ENCODE peak calls at places on chromosome 3, in nine cellular contexts. V is H7, E is OCI-LY7, L is BJ, U is A673, P is psoas muscle, J is skeletal muscle cell, I is brain microvascular endothelial cell, Y is heart right ventricle. W is an unnamed sample.

GRCh38 chr3:119294402-119294888 is 262 bp downstream of the ARHGAP31 start:
- DNase-seq in I (no peak), P (peak), J (no peak), E (peak), V (peak), Y (peak), L (no peak), U (peak), W (no peak)

GRCh38 chr3:17183951-17184550 is 299.3 kb downstream of the PLCL2 start:
- DNase-seq in V (no peak), I (no peak), U (no peak), Y (no peak), E (no peak), P (no peak), L (peak), J (peak), W (peak)

GRCh38 chr3:17039579-17039978 is 154.8 kb downstream of the PLCL2 start:
- DNase-seq in E (no peak), L (peak), I (peak), Y (no peak), P (no peak), U (peak), J (peak), V (no peak), W (peak)

GRCh38 chr3:113054552-113054951 is 63.8 kb downstream of the GTPBP8 start:
- DNase-seq in E (no peak), P (no peak), V (no peak), I (peak), J (peak), L (no peak), Y (no peak), U (no peak), W (no peak)

GRCh38 chr3:184524981-184525336 is 36.6 kb upstream of the EPHB3 start:
- DNase-seq in J (no peak), V (peak), Y (peak), E (no peak), P (peak), I (no peak), L (no peak), U (no peak), W (no peak)

GRCh38 chr3:86993704-86994103 is 2.8 kb upstream of the VGLL3 start:
- DNase-seq in Y (no peak), E (no peak), L (peak), V (no peak), J (no peak), P (no peak), U (peak), I (peak), W (no peak)

GRCh38 chr3:52319921-52320595 is 3.9 kb downstream of the DNAH1 start:
- DNase-seq in J (no peak), I (no peak), Y (no peak), P (no peak), U (no peak), L (no peak), V (no peak), E (no peak), W (no peak)

GRCh38 chr3:30007668-30008067 is 598.7 kb upstream of the TGFBR2 start:
- DNase-seq in Y (no peak), U (peak), J (no peak), E (no peak), I (no peak), L (no peak), V (no peak), P (no peak), W (peak)

GRCh38 chr3:23270423-23270822 is 67.3 kb downstream of the UBE2E2 start:
- DNase-seq in P (no peak), U (no peak), J (no peak), V (no peak), E (no peak), L (no peak), Y (no peak), I (no peak), W (no peak)

GRCh38 chr3:78754066-78754743 is 1013.6 kb downstream of the ROBO1 start:
- DNase-seq in L (no peak), P (no peak), I (peak), E (no peak), V (no peak), U (no peak), Y (no peak), J (no peak), W (no peak)

GRCh38 chr3:178705925-178706324 is 169.7 kb downstream of the KCNMB2 start:
- DNase-seq in P (no peak), U (no peak), L (peak), I (peak), V (no peak), Y (no peak), J (peak), E (no peak), W (no peak)

GRCh38 chr3:30696901-30697300 is 90.5 kb downstream of the TGFBR2 start:
- DNase-seq in Y (no peak), L (no peak), P (no peak), U (no peak), V (no peak), E (no peak), J (no peak), I (no peak), W (no peak)

GRCh38 chr3:193848547-193848946 is 255.5 kb downstream of the OPA1 start:
- DNase-seq in E (no peak), L (no peak), J (no peak), V (no peak), Y (no peak), U (no peak), I (no peak), P (no peak), W (no peak)

GRCh38 chr3:107772016-107772415 is 249.3 kb downstream of the BBX start:
- DNase-seq in L (no peak), V (no peak), I (no peak), P (no peak), Y (no peak), J (no peak), E (no peak), U (no peak), W (peak)

GRCh38 chr3:98843301-98843959 is 58.1 kb downstream of the DCBLD2 start:
- DNase-seq in I (no peak), V (no peak), U (no peak), P (no peak), E (no peak), J (no peak), Y (no peak), L (no peak), W (no peak)

GRCh38 chr3:36364260-36364659 is 16.0 kb upstream of the STAC start:
- DNase-seq in E (no peak), U (no peak), Y (no peak), L (no peak), J (no peak), V (no peak), I (no peak), P (no peak), W (no peak)

GRCh38 chr3:36362216-36362615 is 18.1 kb upstream of the STAC start:
- DNase-seq in V (no peak), E (no peak), J (no peak), Y (no peak), P (no peak), I (peak), L (no peak), U (no peak), W (peak)

GRCh38 chr3:36362973-36363372 is 17.3 kb upstream of the STAC start:
- DNase-seq in J (no peak), V (peak), I (peak), P (no peak), L (no peak), U (no peak), E (no peak), Y (no peak), W (peak)

GRCh38 chr3:36366308-36366707 is 14.0 kb upstream of the STAC start:
- DNase-seq in U (no peak), I (no peak), J (no peak), P (no peak), L (no peak), E (no peak), Y (no peak), V (no peak), W (no peak)

GRCh38 chr3:36365829-36366228 is 14.5 kb upstream of the STAC start:
- DNase-seq in V (no peak), U (no peak), Y (no peak), J (no peak), P (no peak), E (no peak), I (no peak), L (no peak), W (no peak)
- H3K4me3 ChIP-seq in V (no peak), U (no peak), Y (no peak), J (no peak), P (no peak), E (no peak), I (no peak), L (no peak), W (no peak)

GRCh38 chr3:151312972-151313371 is 3.6 kb downstream of the GPR87 start:
- DNase-seq in V (no peak), P (no peak), Y (no peak), J (no peak), E (no peak), L (no peak), U (no peak), I (no peak), W (no peak)
- H3K4me3 ChIP-seq in V (no peak), P (no peak), Y (no peak), J (no peak), E (no peak), L (no peak), U (no peak), I (no peak), W (no peak)

GRCh38 chr3:73768594-73769308 is 144.0 kb upstream of the PDZRN3 start:
- DNase-seq in L (no peak), Y (no peak), P (no peak), E (no peak), V (no peak), J (no peak), I (no peak), U (no peak), W (no peak)

GRCh38 chr3:73762855-73763254 is 138.1 kb upstream of the PDZRN3 start:
- DNase-seq in Y (no peak), E (no peak), U (no peak), J (no peak), L (no peak), V (peak), P (no peak), I (no peak), W (no peak)

GRCh38 chr3:73765878-73766564 is 141.3 kb upstream of the PDZRN3 start:
- DNase-seq in P (no peak), V (no peak), I (no peak), Y (peak), E (no peak), L (no peak), U (no peak), J (no peak), W (no peak)

GRCh38 chr3:73772076-73772475 is 147.3 kb upstream of the PDZRN3 start:
- DNase-seq in J (no peak), I (no peak), P (no peak), U (no peak), L (no peak), E (no peak), V (no peak), Y (no peak), W (no peak)

DNA sequence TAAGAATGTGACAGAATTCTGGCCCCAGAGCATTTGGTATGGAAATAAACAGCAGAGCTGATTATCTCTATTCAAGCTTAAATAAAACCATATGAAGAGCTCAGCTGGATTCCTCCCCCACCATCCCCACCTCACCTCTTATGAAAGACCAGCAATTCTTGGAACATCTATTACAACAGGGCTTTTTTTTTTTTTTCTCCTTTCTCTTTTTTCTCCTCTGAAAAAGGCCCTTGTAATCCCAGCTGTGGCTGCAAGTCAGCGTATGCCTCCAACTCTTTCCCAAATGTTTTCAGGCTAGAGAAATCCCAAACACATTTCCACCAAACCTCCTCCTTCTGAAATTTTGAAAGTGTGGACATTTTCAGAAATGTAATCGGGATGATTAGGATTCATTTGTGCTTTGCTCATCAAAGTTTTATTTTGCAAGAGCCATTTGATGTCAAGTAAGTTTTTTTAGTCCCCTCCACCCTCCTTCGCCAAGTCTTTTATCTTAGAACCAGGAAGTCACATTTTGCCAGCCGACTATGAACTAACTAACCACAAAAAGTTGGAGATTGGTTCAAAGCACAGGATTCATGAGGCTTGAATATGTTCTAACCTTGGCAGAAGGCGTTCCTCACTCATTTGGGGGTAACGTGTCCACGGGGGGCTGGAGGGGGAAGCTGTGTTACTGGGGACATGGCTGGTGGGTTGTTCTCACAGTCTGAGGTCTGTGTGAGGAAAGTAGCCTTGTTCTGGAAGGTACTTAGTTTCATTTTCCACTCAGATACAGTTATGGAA is 142.0 kb upstream of the PDZRN3 start:
- DNase-seq in J (peak), V (no peak), Y (peak), E (no peak), I (peak), L (peak), U (peak), P (no peak), W (no peak)
- H3K4me3 ChIP-seq in J (no peak), V (no peak), Y (no peak), E (no peak), I (no peak), L (peak), U (no peak), P (peak), W (no peak)

GRCh38 chr3:9349321-9350117 is 13.3 kb upstream of the THUMPD3 start:
- DNase-seq in Y (no peak), E (no peak), J (peak), P (no peak), I (peak), V (no peak), U (no peak), L (peak), W (peak)

GRCh38 chr3:9345041-9345440 is 17.8 kb upstream of the THUMPD3 start:
- DNase-seq in U (no peak), P (no peak), Y (no peak), J (no peak), E (no peak), I (no peak), V (no peak), L (no peak), W (no peak)

GRCh38 chr3:9347887-9348286 is 15.0 kb upstream of the THUMPD3 start:
- DNase-seq in J (peak), P (no peak), Y (no peak), L (peak), V (no peak), U (no peak), I (no peak), E (no peak), W (peak)

GRCh38 chr3:9346141-9346540 is 16.7 kb upstream of the THUMPD3 start:
- DNase-seq in Y (no peak), E (no peak), L (no peak), J (no peak), V (no peak), I (no peak), U (no peak), P (no peak), W (no peak)

GRCh38 chr3:9347086-9347485 is 15.8 kb upstream of the THUMPD3 start:
- DNase-seq in P (no peak), U (no peak), J (no peak), V (no peak), E (no peak), I (peak), L (no peak), Y (no peak), W (no peak)
- H3K4me3 ChIP-seq in P (no peak), U (no peak), J (no peak), V (no peak), E (no peak), I (no peak), L (no peak), Y (no peak), W (no peak)